ENCODE peak calls at places on chromosomes 6 and 20, in seven cellular contexts. One of them, this sample, is unnamed.

GRCh38 chr6:56148488-56149190 is 98.7 kb downstream of the COL21A1 start:
- DNase-seq in fibroblast of pulmonary artery: peak; percentile 17
- DNase-seq in AG04449: no peak
- DNase-seq in epithelial cell of esophagus: no peak
- DNase-seq in fibroblast of lung: peak; percentile 88
- DNase-seq in prostate gland: no peak
- DNase-seq in hepatocyte: no peak
- DNase-seq in this sample: peak; percentile 33

GRCh38 chr20:25252226-25252625 is 4.3 kb downstream of the PYGB start:
- DNase-seq in AG04449: no peak
- DNase-seq in hepatocyte: peak; percentile 9
- DNase-seq in prostate gland: no peak
- DNase-seq in epithelial cell of esophagus: no peak
- DNase-seq in fibroblast of lung: no peak
- DNase-seq in fibroblast of pulmonary artery: no peak
- DNase-seq in this sample: no peak

GRCh38 chr6:98333273-98333672 is 501.1 kb upstream of the POU3F2 start:
- DNase-seq in AG04449: no peak
- DNase-seq in fibroblast of pulmonary artery: no peak
- DNase-seq in prostate gland: no peak
- DNase-seq in hepatocyte: no peak
- DNase-seq in epithelial cell of esophagus: no peak
- DNase-seq in fibroblast of lung: no peak
- DNase-seq in this sample: no peak

GRCh38 chr6:167232355-167232754 is 58.8 kb upstream of the UNC93A start:
- DNase-seq in AG04449: no peak
- DNase-seq in prostate gland: no peak
- DNase-seq in epithelial cell of esophagus: no peak
- DNase-seq in hepatocyte: no peak
- DNase-seq in fibroblast of lung: no peak
- DNase-seq in fibroblast of pulmonary artery: no peak
- DNase-seq in this sample: no peak

GRCh38 chr6:35587167-35587566 is 74.5 kb upstream of the TULP1 start:
- DNase-seq in AG04449: no peak
- DNase-seq in fibroblast of lung: no peak
- DNase-seq in hepatocyte: no peak
- DNase-seq in fibroblast of pulmonary artery: no peak
- DNase-seq in epithelial cell of esophagus: no peak
- DNase-seq in prostate gland: no peak
- DNase-seq in this sample: no peak

GRCh38 chr20:38551056-38551626 is 29.9 kb upstream of the ADIG start:
- DNase-seq in epithelial cell of esophagus: no peak
- DNase-seq in fibroblast of pulmonary artery: no peak
- DNase-seq in prostate gland: no peak
- DNase-seq in fibroblast of lung: no peak
- DNase-seq in hepatocyte: no peak
- DNase-seq in AG04449: no peak
- DNase-seq in this sample: peak; percentile 25

GRCh38 chr20:44388466-44389023 is 33.0 kb downstream of the HNF4A start:
- DNase-seq in fibroblast of lung: peak; percentile 80
- DNase-seq in hepatocyte: peak; percentile 77
- DNase-seq in epithelial cell of esophagus: peak; percentile 81
- DNase-seq in AG04449: peak; percentile 7
- DNase-seq in fibroblast of pulmonary artery: peak; percentile 75
- DNase-seq in prostate gland: peak; percentile 32
- DNase-seq in this sample: peak; percentile 73

GRCh38 chr6:139448094-139448649 is 73.7 kb upstream of the CITED2 start:
- DNase-seq in AG04449: no peak
- DNase-seq in hepatocyte: no peak
- DNase-seq in fibroblast of pulmonary artery: peak; percentile 49
- DNase-seq in epithelial cell of esophagus: peak; percentile 43
- DNase-seq in prostate gland: no peak
- DNase-seq in fibroblast of lung: no peak
- DNase-seq in this sample: peak; percentile 70

GRCh38 chr6:25331085-25331685 is 52.0 kb downstream of the CARMIL1 start:
- DNase-seq in prostate gland: no peak
- DNase-seq in fibroblast of pulmonary artery: no peak
- DNase-seq in epithelial cell of esophagus: peak; percentile 22
- DNase-seq in fibroblast of lung: peak; percentile 36
- DNase-seq in hepatocyte: no peak
- DNase-seq in AG04449: no peak
- DNase-seq in this sample: peak; percentile 36

GRCh38 chr20:58514321-58515239 is 619 bp downstream of the APCDD1L start:
- DNase-seq in prostate gland: no peak
- DNase-seq in AG04449: no peak
- DNase-seq in epithelial cell of esophagus: peak; percentile 35
- DNase-seq in fibroblast of lung: peak; percentile 38
- DNase-seq in fibroblast of pulmonary artery: no peak
- DNase-seq in hepatocyte: no peak
- DNase-seq in this sample: no peak

GRCh38 chr20:58518387-58518786 is 3.2 kb upstream of the APCDD1L start:
- DNase-seq in fibroblast of pulmonary artery: no peak
- DNase-seq in AG04449: no peak
- DNase-seq in fibroblast of lung: no peak
- DNase-seq in prostate gland: no peak
- DNase-seq in epithelial cell of esophagus: no peak
- DNase-seq in hepatocyte: no peak
- DNase-seq in this sample: no peak

GRCh38 chr20:58513580-58514285 is 1.5 kb downstream of the APCDD1L start:
- DNase-seq in epithelial cell of esophagus: no peak
- DNase-seq in AG04449: no peak
- DNase-seq in prostate gland: no peak
- DNase-seq in hepatocyte: no peak
- DNase-seq in fibroblast of lung: no peak
- DNase-seq in fibroblast of pulmonary artery: no peak
- DNase-seq in this sample: no peak

GRCh38 chr20:58512808-58513552 is 2.2 kb downstream of the APCDD1L start:
- DNase-seq in prostate gland: no peak
- DNase-seq in fibroblast of pulmonary artery: no peak
- DNase-seq in AG04449: no peak
- DNase-seq in epithelial cell of esophagus: no peak
- DNase-seq in hepatocyte: no peak
- DNase-seq in fibroblast of lung: no peak
- DNase-seq in this sample: no peak

DNA sequence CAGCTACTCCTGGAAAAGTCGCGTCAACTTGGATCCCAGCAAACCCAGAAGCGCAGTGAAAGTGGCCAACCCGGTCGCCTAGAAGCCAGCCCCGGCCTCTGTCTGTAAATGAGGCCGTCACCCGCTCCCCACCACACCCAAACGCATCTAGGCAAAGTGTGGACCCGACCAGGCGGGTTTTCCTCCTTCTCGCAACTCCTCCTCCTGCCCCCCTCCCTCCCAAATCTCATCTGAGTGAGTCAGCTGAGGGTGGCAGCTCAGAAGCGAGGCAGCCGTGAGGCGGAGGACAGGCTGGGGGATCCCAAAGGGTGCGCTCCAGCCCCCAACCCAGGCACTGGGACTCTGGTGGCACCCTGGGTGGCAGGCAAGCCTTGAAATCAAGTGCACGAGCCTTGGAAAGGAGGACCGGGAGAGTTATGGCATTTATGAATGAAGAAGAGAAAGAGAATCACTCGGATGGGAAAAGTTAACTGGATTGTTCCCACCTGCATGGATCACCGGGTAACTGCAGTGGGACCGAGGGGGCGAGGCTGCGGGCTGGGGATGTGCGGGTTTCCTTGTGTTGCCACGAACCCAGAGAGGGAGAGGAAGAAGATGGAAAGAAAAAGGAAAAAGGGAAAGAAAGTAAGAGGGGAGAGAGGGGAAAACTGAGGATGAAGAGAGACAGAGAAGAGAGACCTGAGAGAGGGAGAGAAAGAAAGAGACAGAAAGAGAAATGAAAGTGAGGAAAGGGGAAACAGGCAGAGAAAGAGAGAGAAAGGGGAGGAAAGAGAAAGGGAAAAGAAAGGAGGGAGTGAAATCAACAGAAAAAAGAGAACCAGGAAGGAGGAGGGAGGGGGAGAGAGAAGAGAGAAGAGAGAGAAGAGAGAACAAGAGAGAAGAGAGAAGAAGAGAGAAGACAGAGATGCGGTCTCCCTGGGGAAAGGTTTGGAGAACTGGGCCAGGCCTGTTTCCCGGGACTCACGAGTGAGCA is at the start of gene APCDD1L:
- DNase-seq in prostate gland: no peak
- DNase-seq in epithelial cell of esophagus: peak; percentile 80
- DNase-seq in fibroblast of pulmonary artery: peak; percentile 37
- DNase-seq in AG04449: peak; percentile 41
- DNase-seq in fibroblast of lung: peak; percentile 65
- DNase-seq in hepatocyte: no peak
- DNase-seq in this sample: peak; percentile 19
- H3K4me3 ChIP-seq in prostate gland: no peak within 1 kb of the TSS
- H3K4me3 ChIP-seq in epithelial cell of esophagus: peak within 1 kb of the TSS; percentile 34
- H3K4me3 ChIP-seq in fibroblast of pulmonary artery: peak within 1 kb of the TSS; percentile 42
- H3K4me3 ChIP-seq in AG04449: peak within 1 kb of the TSS; percentile 78
- H3K4me3 ChIP-seq in fibroblast of lung: peak within 1 kb of the TSS; percentile 36
- H3K4me3 ChIP-seq in hepatocyte: no peak within 1 kb of the TSS
- H3K4me3 ChIP-seq in this sample: peak within 1 kb of the TSS; percentile 36

DNA sequence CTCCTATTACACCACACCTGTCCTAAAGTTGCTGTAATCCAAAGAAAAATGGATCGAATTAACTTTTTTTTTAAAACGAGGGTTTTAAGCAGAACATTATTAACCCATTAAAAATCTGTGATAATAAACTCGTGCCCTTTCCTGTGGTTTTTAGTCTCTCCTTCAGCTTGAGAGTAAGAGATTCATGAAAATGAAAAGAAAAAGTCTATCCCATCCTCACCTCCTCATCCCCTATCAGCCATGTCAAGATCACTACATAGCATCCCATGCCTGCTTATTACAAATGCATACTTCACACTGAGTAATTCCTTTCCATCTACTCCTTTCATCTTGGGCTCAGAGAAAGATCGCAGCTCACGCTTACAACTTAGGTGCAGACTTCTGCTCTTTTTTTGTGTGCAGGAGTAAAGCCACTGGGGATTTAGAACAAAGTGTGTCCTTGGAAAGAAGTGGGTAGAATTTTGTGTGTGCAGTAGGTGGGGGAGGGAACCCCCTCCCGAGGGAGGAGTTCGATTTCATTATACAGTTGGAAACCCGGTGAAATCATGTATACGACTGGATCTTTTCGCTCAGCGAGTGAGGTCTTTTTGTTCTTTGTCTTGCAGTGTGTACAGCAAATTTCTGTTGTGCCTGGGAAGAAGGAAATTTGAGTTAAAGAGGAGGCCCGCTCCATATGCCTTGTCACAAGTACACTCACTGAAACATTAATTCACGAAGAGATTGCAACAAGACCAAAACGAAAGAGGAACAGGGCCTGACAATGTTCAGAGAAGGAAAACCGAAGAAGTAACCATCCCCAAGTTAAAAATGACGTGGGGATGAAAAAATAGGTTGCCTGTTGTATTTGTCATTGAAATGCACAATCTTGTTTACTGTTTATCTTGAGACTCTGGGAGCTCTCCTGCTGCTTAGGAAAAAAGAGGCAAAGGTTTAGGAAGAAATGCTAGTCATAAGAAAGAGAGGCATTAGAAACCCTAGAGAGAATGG is 146.5 kb upstream of the ZNF217 start:
- DNase-seq in epithelial cell of esophagus: peak; percentile 49
- DNase-seq in prostate gland: no peak
- DNase-seq in fibroblast of lung: peak; percentile 58
- DNase-seq in hepatocyte: no peak
- DNase-seq in AG04449: no peak
- DNase-seq in fibroblast of pulmonary artery: peak; percentile 36
- DNase-seq in this sample: peak; percentile 35
- H3K4me3 ChIP-seq in epithelial cell of esophagus: peak overlapping the region; percentile 1
- H3K4me3 ChIP-seq in prostate gland: no peak overlapping the region
- H3K4me3 ChIP-seq in fibroblast of lung: no peak overlapping the region
- H3K4me3 ChIP-seq in hepatocyte: no peak overlapping the region
- H3K4me3 ChIP-seq in AG04449: peak overlapping the region; percentile 36
- H3K4me3 ChIP-seq in fibroblast of pulmonary artery: peak overlapping the region; percentile 17
- H3K4me3 ChIP-seq in this sample: peak overlapping the region; percentile 9

GRCh38 chr6:32223258-32224235 is at the start of gene NOTCH4:
- DNase-seq in fibroblast of lung: no peak
- DNase-seq in hepatocyte: no peak
- DNase-seq in prostate gland: no peak
- DNase-seq in AG04449: no peak
- DNase-seq in fibroblast of pulmonary artery: no peak
- DNase-seq in epithelial cell of esophagus: no peak
- DNase-seq in this sample: no peak
- H3K4me3 ChIP-seq in fibroblast of lung: no peak within 1 kb of the TSS
- H3K4me3 ChIP-seq in hepatocyte: no peak within 1 kb of the TSS
- H3K4me3 ChIP-seq in prostate gland: peak within 1 kb of the TSS; percentile 10
- H3K4me3 ChIP-seq in AG04449: no peak within 1 kb of the TSS
- H3K4me3 ChIP-seq in fibroblast of pulmonary artery: no peak within 1 kb of the TSS
- H3K4me3 ChIP-seq in epithelial cell of esophagus: no peak within 1 kb of the TSS
- H3K4me3 ChIP-seq in this sample: no peak within 1 kb of the TSS

GRCh38 chr6:137800749-137801148 is 66.3 kb upstream of the TNFAIP3 start:
- DNase-seq in prostate gland: no peak
- DNase-seq in epithelial cell of esophagus: no peak
- DNase-seq in AG04449: no peak
- DNase-seq in fibroblast of lung: no peak
- DNase-seq in fibroblast of pulmonary artery: no peak
- DNase-seq in hepatocyte: no peak
- DNase-seq in this sample: no peak
- H3K4me3 ChIP-seq in prostate gland: no peak overlapping the region
- H3K4me3 ChIP-seq in epithelial cell of esophagus: no peak overlapping the region
- H3K4me3 ChIP-seq in AG04449: no peak overlapping the region
- H3K4me3 ChIP-seq in fibroblast of lung: no peak overlapping the region
- H3K4me3 ChIP-seq in fibroblast of pulmonary artery: no peak overlapping the region
- H3K4me3 ChIP-seq in hepatocyte: no peak overlapping the region
- H3K4me3 ChIP-seq in this sample: no peak overlapping the region

GRCh38 chr6:27761391-27761790 is 150.8 kb downstream of the OR2B2 start:
- DNase-seq in fibroblast of pulmonary artery: peak; percentile 62
- DNase-seq in fibroblast of lung: no peak
- DNase-seq in epithelial cell of esophagus: no peak
- DNase-seq in hepatocyte: no peak
- DNase-seq in prostate gland: no peak
- DNase-seq in AG04449: no peak
- DNase-seq in this sample: peak; percentile 60
- H3K4me3 ChIP-seq in fibroblast of pulmonary artery: peak overlapping the region; percentile 11
- H3K4me3 ChIP-seq in fibroblast of lung: no peak overlapping the region
- H3K4me3 ChIP-seq in epithelial cell of esophagus: no peak overlapping the region
- H3K4me3 ChIP-seq in hepatocyte: no peak overlapping the region
- H3K4me3 ChIP-seq in prostate gland: no peak overlapping the region
- H3K4me3 ChIP-seq in AG04449: no peak overlapping the region
- H3K4me3 ChIP-seq in this sample: no peak overlapping the region

DNA sequence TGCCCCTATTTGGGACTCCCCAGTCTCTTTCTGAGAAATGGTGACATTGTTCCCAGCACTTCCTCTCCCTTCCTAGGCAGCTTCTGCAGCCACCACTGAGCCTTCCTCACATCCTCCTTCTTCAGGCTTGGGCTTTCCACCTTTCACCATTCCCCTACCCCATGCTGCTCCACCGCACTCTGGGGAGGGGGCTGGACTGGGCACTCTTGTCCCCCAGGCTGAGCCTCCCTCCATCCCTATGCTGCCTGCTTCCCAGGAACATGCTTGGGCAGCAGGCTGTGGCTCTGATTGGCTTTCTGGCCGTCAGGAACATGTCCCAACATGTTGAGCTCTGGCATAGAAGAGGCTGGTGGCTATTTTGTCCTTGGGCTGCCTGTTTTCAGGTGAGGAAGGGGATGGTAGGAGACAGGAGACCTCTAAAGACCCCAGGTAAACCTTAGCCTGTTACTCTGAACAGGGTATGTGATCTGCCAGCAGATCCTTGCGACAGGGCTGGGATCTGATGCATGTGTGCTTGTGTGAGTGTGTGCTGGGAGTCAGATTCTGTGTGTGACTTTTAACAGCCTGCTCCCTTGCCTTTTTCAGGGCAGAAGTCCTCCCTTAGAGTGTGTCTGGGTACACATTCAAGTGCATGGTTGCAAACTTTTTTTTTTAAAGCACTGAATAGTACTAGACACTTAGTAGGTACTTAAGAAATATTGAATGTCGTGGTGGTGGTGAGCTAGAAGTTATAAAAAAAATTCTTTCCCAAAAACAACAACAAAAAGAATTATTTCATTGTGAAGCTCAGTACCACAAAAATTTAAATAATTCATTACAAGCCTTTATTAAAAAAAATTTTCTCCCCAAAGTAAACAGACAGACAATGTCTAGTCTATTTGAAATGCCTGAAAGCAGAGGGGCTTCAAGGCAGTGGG is 2.1 kb upstream of the CDKN1A start:
- DNase-seq in epithelial cell of esophagus: peak; percentile 87
- DNase-seq in hepatocyte: no peak
- DNase-seq in prostate gland: peak; percentile 23
- DNase-seq in AG04449: no peak
- DNase-seq in fibroblast of pulmonary artery: no peak
- DNase-seq in fibroblast of lung: peak; percentile 69
- DNase-seq in this sample: no peak
- H3K4me3 ChIP-seq in epithelial cell of esophagus: peak overlapping the region; percentile 94
- H3K4me3 ChIP-seq in hepatocyte: no peak overlapping the region
- H3K4me3 ChIP-seq in prostate gland: no peak overlapping the region
- H3K4me3 ChIP-seq in AG04449: peak overlapping the region; percentile 24
- H3K4me3 ChIP-seq in fibroblast of pulmonary artery: no peak overlapping the region
- H3K4me3 ChIP-seq in fibroblast of lung: peak overlapping the region; percentile 96
- H3K4me3 ChIP-seq in this sample: no peak overlapping the region

This sample was measured in cardiac fibroblast.